ENCODE peak calls at places on chromosomes 1 and 21, in nine cellular contexts. S is SK-N-DZ; T is GM23248; E is astrocyte of the spinal cord; H is NCI-H82; W is glutamatergic neuron; X is CD8-positive, alpha-beta T cell; J is GF-D8; Q is GM12865. P is an unnamed sample.

GRCh38 chr1:22780696-22781095 is 70.1 kb downstream of the EPHB2 start:
- DNase-seq in W (peak), J (no peak), E (no peak), S (peak), H (peak), Q (peak), X (no peak), T (peak), P (no peak)

GRCh38 chr21:38597436-38597835 is 99.2 kb upstream of the ERG start:
- DNase-seq in Q (no peak), E (no peak), S (no peak), W (no peak), H (no peak), X (no peak), J (no peak), T (peak), P (no peak)

GRCh38 chr1:240399381-240399780 is 212.6 kb downstream of the GREM2 start:
- DNase-seq in Q (no peak), E (peak), T (peak), H (peak), W (no peak), J (no peak), S (peak), X (no peak), P (no peak)

GRCh38 chr1:64915381-64916274 is 50.7 kb downstream of the JAK1 start:
- DNase-seq in H (no peak), W (no peak), E (peak), X (no peak), S (peak), T (peak), J (no peak), Q (no peak), P (no peak)

GRCh38 chr21:45157932-45158331 is 83.6 kb downstream of the ADARB1 start:
- DNase-seq in J (no peak), T (no peak), Q (no peak), S (no peak), H (no peak), W (no peak), X (no peak), E (no peak), P (no peak)

GRCh38 chr1:246398126-246398813 is 108.8 kb downstream of the SMYD3 start:
- DNase-seq in E (no peak), T (no peak), H (no peak), W (no peak), Q (no peak), S (no peak), X (no peak), J (no peak), P (no peak)

GRCh38 chr1:156894711-156895407 is 1.3 kb downstream of the PEAR1 start:
- DNase-seq in T (no peak), J (no peak), Q (no peak), H (peak), S (peak), X (no peak), E (no peak), W (peak), P (no peak)

GRCh38 chr1:96721053-96721381 is 567 bp upstream of the PTBP2 start:
- DNase-seq in T (no peak), J (no peak), E (no peak), X (no peak), S (no peak), W (no peak), Q (peak), H (no peak), P (no peak)

GRCh38 chr1:229217716-229218115 is 53.2 kb upstream of the RAB4A start:
- DNase-seq in H (peak), E (no peak), T (peak), Q (no peak), X (no peak), S (no peak), W (no peak), J (no peak), P (no peak)